ENCODE peak calls at places on chromosomes 3 and 15, in four cellular contexts. S is K562, U is WTC11, B is HepG2. T is an unnamed sample.

GRCh38 chr15:70297465-70298152 is 199.9 kb upstream of the TLE3 start:
- DNase-seq in S (no peak), U (no peak), B (no peak), T (no peak)

GRCh38 chr15:65335278-65336055 is 31.0 kb downstream of the RNU5B-1 start:
- DNase-seq in B (no peak), U (no peak), S (no peak), T (no peak)

GRCh38 chr3:190718691-190719090 is 143.8 kb downstream of the GMNC start:
- DNase-seq in B (no peak), S (no peak), U (no peak), T (no peak)

GRCh38 chr3:12288466-12289129 is at the start of gene PPARG:
- DNase-seq in U (peak; percentile 30), B (peak; percentile 54), S (no peak), T (no peak)

GRCh38 chr3:15272431-15273196 is 59.8 kb downstream of the SH3BP5 start:
- DNase-seq in S (no peak), U (peak; percentile 27), B (no peak), T (no peak)

GRCh38 chr3:141432904-141433303 is 53.9 kb upstream of the RASA2 start:
- DNase-seq in U (no peak), S (no peak), B (no peak), T (no peak)

GRCh38 chr3:94004301-94004910 is 24.0 kb downstream of the STX19 start:
- DNase-seq in U (no peak), S (peak; percentile 49), B (peak; percentile 60), T (peak; percentile 44)

GRCh38 chr3:108845709-108846293 is 23.2 kb downstream of the TRAT1 start:
- DNase-seq in B (no peak), S (no peak), U (no peak), T (no peak)

GRCh38 chr15:45372032-45372995 is 6.0 kb downstream of the GATM start:
- DNase-seq in S (no peak), U (no peak), B (no peak), T (no peak)

GRCh38 chr15:56249080-56249479 is 5.4 kb upstream of the RFX7 start:
- DNase-seq in U (no peak), B (peak; percentile 30), S (peak; percentile 64), T (no peak)

GRCh38 chr3:15387171-15387581 is 40.2 kb downstream of the METTL6 start:
- DNase-seq in B (no peak), S (no peak), U (no peak), T (no peak)

GRCh38 chr3:143217283-143217682 is 97.7 kb downstream of the CHST2 start:
- DNase-seq in B (no peak), S (no peak), U (no peak), T (no peak)

DNA sequence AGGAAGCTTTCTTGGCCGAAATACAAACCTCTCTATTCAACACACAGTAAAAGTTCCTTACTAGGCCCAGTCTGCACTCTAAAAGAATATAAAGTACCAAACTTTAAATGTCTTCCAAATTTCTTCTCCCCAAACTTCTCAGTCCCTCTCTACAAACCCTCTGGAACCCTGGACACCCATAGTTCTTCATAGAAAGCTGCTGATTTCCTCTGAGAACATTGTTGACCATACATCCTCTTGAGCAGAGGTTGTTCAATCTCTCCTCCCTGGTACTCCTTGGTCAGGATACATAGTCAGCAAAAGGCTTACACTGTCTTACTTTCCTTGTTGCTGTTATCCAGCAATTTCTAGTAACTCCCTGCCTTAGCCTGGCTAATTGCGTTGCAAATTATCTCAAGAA is 3.1 kb upstream of the ACAP2 start:
- DNase-seq in U (no peak), S (no peak), B (no peak), T (no peak)
- TF ChIP-seq ATF2 in U (no peak), S (no peak), B (no peak), T (no peak)

DNA sequence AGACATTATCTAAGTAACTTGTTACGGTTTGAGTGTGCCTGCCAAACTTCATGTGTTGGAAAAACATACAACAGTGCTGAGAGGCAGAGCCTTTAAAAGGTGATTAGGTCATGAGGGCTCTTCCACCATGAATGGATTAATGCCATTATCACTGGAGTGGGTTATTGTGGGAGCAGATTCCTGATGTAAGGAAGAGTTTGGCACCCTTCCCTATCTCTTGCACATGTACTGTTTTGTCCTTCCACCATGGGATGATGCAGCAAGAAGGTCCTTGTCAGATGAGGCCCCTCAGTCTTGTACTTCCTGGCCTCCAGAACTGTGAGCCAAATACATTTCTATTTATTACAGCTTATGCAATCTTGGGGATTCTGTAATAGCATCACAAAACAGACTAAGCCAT is 413.9 kb downstream of the EPHA3 start:
- DNase-seq in B (no peak), S (no peak), U (no peak), T (no peak)
- TF ChIP-seq NR2C2 in B (no peak), S (no peak), U (no peak), T (no peak)

GRCh38 chr3:64143399-64144130 is 81.7 kb downstream of the PRICKLE2 start:
- DNase-seq in B (no peak), U (no peak), S (no peak), T (no peak)
- TF ChIP-seq ATF2 in B (no peak), U (no peak), S (no peak), T (no peak)

GRCh38 chr15:51735611-51736010 is 1.8 kb downstream of the LYSMD2 start:
- DNase-seq in B (no peak), S (no peak), U (no peak), T (no peak)
- TF ChIP-seq NR2C2 in B (no peak), S (no peak), U (no peak), T (no peak)

GRCh38 chr3:169812124-169812843 is 386 bp upstream of the LRRIQ4 start:
- DNase-seq in B (no peak), S (no peak), U (peak; percentile 69), T (peak; percentile 5)
- TF ChIP-seq ATF2 in B (no peak), S (no peak), U (no peak), T (no peak)

DNA sequence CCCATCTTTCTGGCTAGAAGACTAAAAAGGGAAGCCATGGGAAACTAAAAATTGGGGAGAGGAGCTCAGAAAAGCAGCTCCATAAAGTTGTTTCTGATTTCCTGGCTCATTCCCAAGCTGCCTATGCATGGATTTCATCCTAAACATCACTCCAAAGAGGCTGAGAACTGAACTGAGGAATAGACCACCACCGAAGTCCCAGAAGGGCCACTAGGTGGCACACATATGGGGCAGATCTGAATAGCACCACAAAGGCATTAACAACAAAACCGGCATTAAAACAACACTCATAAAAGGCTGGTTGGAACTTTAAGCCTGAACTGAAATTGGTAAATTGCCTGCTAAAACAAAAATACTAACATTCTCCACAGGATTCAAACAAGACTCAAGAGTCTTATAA is 106.3 kb downstream of the PLD1 start:
- DNase-seq in S (peak; percentile 37), U (peak; percentile 45), B (peak; percentile 9), T (no peak)
- TF ChIP-seq NR2C2 in S (no peak), U (no peak), B (no peak), T (no peak)